ENCODE peak calls at places on chromosomes 3 and 15, in five cellular contexts. One of them, this sample, is unnamed.

GRCh38 chr15:74275957-74276356 is 39.8 kb downstream of the CCDC33 start:
- DNase-seq in DND-41: peak; percentile 9
- DNase-seq in IMR-90: no peak
- DNase-seq in heart right ventricle: no peak
- DNase-seq in PC-3: no peak
- DNase-seq in this sample: no peak

GRCh38 chr15:71411538-71412482 is 296.5 kb downstream of the THSD4 start:
- DNase-seq in DND-41: no peak
- DNase-seq in heart right ventricle: no peak
- DNase-seq in IMR-90: peak; percentile 52
- DNase-seq in PC-3: peak; percentile 0
- DNase-seq in this sample: peak; percentile 90

GRCh38 chr3:72196377-72196929 is 411.5 kb upstream of the PROK2 start:
- DNase-seq in IMR-90: no peak
- DNase-seq in heart right ventricle: no peak
- DNase-seq in PC-3: peak; percentile 73
- DNase-seq in DND-41: no peak
- DNase-seq in this sample: no peak

GRCh38 chr15:92907880-92908279 is 7.8 kb downstream of the CHD2 start:
- DNase-seq in IMR-90: peak; percentile 90
- DNase-seq in PC-3: peak; percentile 65
- DNase-seq in DND-41: no peak
- DNase-seq in heart right ventricle: peak; percentile 54
- DNase-seq in this sample: no peak

GRCh38 chr3:188905991-188906635 is 265.7 kb upstream of the TPRG1 start:
- DNase-seq in IMR-90: no peak
- DNase-seq in DND-41: no peak
- DNase-seq in heart right ventricle: no peak
- DNase-seq in PC-3: no peak
- DNase-seq in this sample: no peak

GRCh38 chr3:105367063-105367405 is 325 bp downstream of the ALCAM start:
- DNase-seq in IMR-90: no peak
- DNase-seq in heart right ventricle: no peak
- DNase-seq in PC-3: peak; percentile 33
- DNase-seq in DND-41: peak; percentile 19
- DNase-seq in this sample: peak; percentile 57

GRCh38 chr3:16801698-16802097 is 83.1 kb upstream of the PLCL2 start:
- DNase-seq in IMR-90: peak; percentile 1
- DNase-seq in PC-3: no peak
- DNase-seq in heart right ventricle: no peak
- DNase-seq in DND-41: peak; percentile 21
- DNase-seq in this sample: no peak

GRCh38 chr3:154427685-154428291 is 2.2 kb downstream of the GPR149 start:
- DNase-seq in IMR-90: no peak
- DNase-seq in PC-3: no peak
- DNase-seq in heart right ventricle: no peak
- DNase-seq in DND-41: no peak
- DNase-seq in this sample: no peak

GRCh38 chr3:184409331-184409926 is 29.6 kb downstream of the CHRD start:
- DNase-seq in DND-41: no peak
- DNase-seq in heart right ventricle: no peak
- DNase-seq in IMR-90: no peak
- DNase-seq in PC-3: no peak
- DNase-seq in this sample: no peak

GRCh38 chr15:100712226-100712625 is 109.8 kb downstream of the ASB7 start:
- DNase-seq in heart right ventricle: peak; percentile 48
- DNase-seq in DND-41: no peak
- DNase-seq in PC-3: no peak
- DNase-seq in IMR-90: peak; percentile 57
- DNase-seq in this sample: peak; percentile 15

GRCh38 chr15:57445872-57446271 is 69.6 kb downstream of the CGNL1 start:
- DNase-seq in heart right ventricle: no peak
- DNase-seq in IMR-90: peak; percentile 13
- DNase-seq in PC-3: no peak
- DNase-seq in DND-41: no peak
- DNase-seq in this sample: no peak

GRCh38 chr3:33578325-33579180 is 138.3 kb upstream of the UBP1 start:
- DNase-seq in IMR-90: peak; percentile 35
- DNase-seq in DND-41: no peak
- DNase-seq in heart right ventricle: no peak
- DNase-seq in PC-3: peak; percentile 90
- DNase-seq in this sample: no peak

GRCh38 chr3:70072754-70073153 is 73.2 kb downstream of the SAMMSON start:
- DNase-seq in PC-3: no peak
- DNase-seq in heart right ventricle: no peak
- DNase-seq in IMR-90: no peak
- DNase-seq in DND-41: no peak
- DNase-seq in this sample: no peak

GRCh38 chr3:47228088-47228487 is 54.5 kb downstream of the KIF9 start:
- DNase-seq in PC-3: no peak
- DNase-seq in DND-41: no peak
- DNase-seq in heart right ventricle: no peak
- DNase-seq in IMR-90: no peak
- DNase-seq in this sample: no peak

GRCh38 chr15:63833246-63833696 is 477 bp downstream of the HERC1 start:
- DNase-seq in heart right ventricle: peak; percentile 25
- DNase-seq in IMR-90: peak; percentile 36
- DNase-seq in DND-41: peak; percentile 24
- DNase-seq in PC-3: peak; percentile 16
- DNase-seq in this sample: peak; percentile 64

GRCh38 chr3:108126348-108126747 is 35.5 kb upstream of the CD47 start:
- DNase-seq in PC-3: no peak
- DNase-seq in IMR-90: no peak
- DNase-seq in DND-41: no peak
- DNase-seq in heart right ventricle: no peak
- DNase-seq in this sample: no peak

GRCh38 chr15:66685638-66686150 is 16.3 kb upstream of the SMAD6 start:
- DNase-seq in heart right ventricle: no peak
- DNase-seq in PC-3: peak; percentile 38
- DNase-seq in IMR-90: no peak
- DNase-seq in DND-41: no peak
- DNase-seq in this sample: no peak
- TF ChIP-seq CTCF in heart right ventricle: peak; percentile 18
- TF ChIP-seq CTCF in PC-3: peak; percentile 63
- TF ChIP-seq CTCF in IMR-90: peak; percentile 37
- TF ChIP-seq CTCF in DND-41: peak; percentile 40
- TF ChIP-seq CTCF in this sample: no peak

GRCh38 chr3:186108941-186109865 is at the start of gene ETV5:
- DNase-seq in heart right ventricle: peak; percentile 99
- DNase-seq in PC-3: peak; percentile 99
- DNase-seq in DND-41: peak; percentile 94
- DNase-seq in IMR-90: peak; percentile 99
- DNase-seq in this sample: peak; percentile 97

GRCh38 chr3:186102687-186103086 is 6.2 kb downstream of the ETV5 start:
- DNase-seq in IMR-90: peak; percentile 22
- DNase-seq in DND-41: no peak
- DNase-seq in PC-3: no peak
- DNase-seq in heart right ventricle: no peak
- DNase-seq in this sample: no peak

GRCh38 chr3:186108106-186108940 is 566 bp downstream of the ETV5 start:
- DNase-seq in heart right ventricle: peak; percentile 32
- DNase-seq in PC-3: peak; percentile 56
- DNase-seq in IMR-90: peak; percentile 66
- DNase-seq in DND-41: peak; percentile 75
- DNase-seq in this sample: peak; percentile 24

GRCh38 chr3:186107148-186108105 is 1.5 kb downstream of the ETV5 start:
- DNase-seq in IMR-90: peak; percentile 68
- DNase-seq in heart right ventricle: peak; percentile 49
- DNase-seq in PC-3: peak; percentile 75
- DNase-seq in DND-41: peak; percentile 73
- DNase-seq in this sample: peak; percentile 70

GRCh38 chr3:186105543-186105942 is 3.3 kb downstream of the ETV5 start:
- DNase-seq in PC-3: no peak
- DNase-seq in heart right ventricle: no peak
- DNase-seq in DND-41: no peak
- DNase-seq in IMR-90: no peak
- DNase-seq in this sample: no peak
- H3K4me3 ChIP-seq in PC-3: no peak overlapping the region
- H3K4me3 ChIP-seq in heart right ventricle: no peak overlapping the region
- H3K4me3 ChIP-seq in DND-41: no peak overlapping the region
- H3K4me3 ChIP-seq in IMR-90: no peak overlapping the region
- H3K4me3 ChIP-seq in this sample: no peak overlapping the region

DNA sequence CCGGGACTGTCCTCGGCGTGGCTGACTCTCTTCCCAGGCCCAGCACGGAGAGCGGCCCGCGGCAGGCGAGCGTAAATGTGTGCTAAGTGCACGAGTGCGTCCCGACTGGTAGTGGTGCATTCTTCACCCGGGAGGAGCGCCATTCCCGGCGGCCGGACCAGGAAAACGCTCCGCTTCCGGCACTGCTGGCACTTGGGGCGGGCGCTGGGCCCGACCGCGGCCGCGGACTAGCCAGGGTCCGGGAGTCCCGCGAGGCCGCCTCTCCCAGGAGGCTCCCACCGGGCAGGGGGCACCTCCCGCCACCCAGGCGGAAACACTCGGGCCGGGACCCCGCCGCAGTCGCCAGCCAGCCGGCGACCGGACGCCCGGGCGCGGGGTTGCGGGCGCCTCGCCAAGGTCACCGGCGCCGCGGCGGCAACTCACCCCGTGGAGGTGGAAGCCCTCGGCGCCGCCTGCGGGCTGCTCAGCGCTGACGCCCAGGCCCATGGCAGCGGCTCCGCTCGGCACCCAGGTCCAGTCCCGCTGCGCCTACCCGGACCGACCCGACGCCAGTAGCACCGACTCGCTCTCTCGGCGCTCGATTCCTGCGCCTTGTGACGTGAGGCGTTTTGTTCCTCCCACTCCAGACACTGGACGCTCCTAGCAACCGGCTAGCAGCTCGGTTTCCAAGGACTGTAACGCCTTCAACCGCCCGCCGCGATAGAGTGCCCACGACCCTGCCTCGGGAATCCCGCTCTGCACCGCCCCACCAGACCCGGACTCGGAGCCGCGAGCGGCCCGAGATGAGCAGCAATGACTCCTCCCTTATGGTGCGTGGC is at the start of the genes GORASP1 and TTC21A:
- DNase-seq in IMR-90: peak; percentile 85
- DNase-seq in PC-3: peak; percentile 86
- DNase-seq in DND-41: peak; percentile 72
- DNase-seq in heart right ventricle: peak; percentile 92
- DNase-seq in this sample: peak; percentile 89
- TF ChIP-seq CTCF in IMR-90: peak; percentile 9
- TF ChIP-seq CTCF in PC-3: no peak
- TF ChIP-seq CTCF in DND-41: peak; percentile 7
- TF ChIP-seq CTCF in heart right ventricle: no peak
- TF ChIP-seq CTCF in this sample: no peak

DNA sequence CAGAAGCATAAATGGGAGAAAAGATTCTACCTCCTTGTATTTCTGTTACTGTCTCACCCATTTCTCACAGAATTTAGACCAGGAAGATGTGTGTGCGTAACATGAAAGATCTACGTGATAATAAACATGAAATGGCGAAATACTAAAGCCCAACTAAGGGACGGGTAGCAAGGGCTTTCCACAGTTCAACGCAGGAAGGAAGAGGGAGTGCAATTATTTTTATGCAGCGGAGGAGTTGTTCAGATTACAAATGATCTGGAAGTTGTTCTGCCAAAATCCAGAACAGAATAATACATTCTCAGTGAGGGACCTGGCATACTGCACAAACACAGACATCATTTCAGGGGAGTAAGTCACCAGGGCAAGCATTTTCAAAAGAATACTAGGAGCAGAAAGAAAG is 133.7 kb upstream of the RAP2B start:
- DNase-seq in heart right ventricle: no peak
- DNase-seq in IMR-90: peak; percentile 48
- DNase-seq in PC-3: no peak
- DNase-seq in DND-41: no peak
- DNase-seq in this sample: no peak
- H3K4me3 ChIP-seq in heart right ventricle: no peak overlapping the region
- H3K4me3 ChIP-seq in IMR-90: no peak overlapping the region
- H3K4me3 ChIP-seq in PC-3: no peak overlapping the region
- H3K4me3 ChIP-seq in DND-41: no peak overlapping the region
- H3K4me3 ChIP-seq in this sample: no peak overlapping the region

This sample was measured in mucosa of descending colon.